ENCODE peak calls at places on chromosomes 6 and 20, in seven cellular contexts. One of them, this sample, is unnamed.
A peak's percentile ranks its signal among the peaks of the same experiment; 100 is the strongest.

GRCh38 chr20:11919046-11919445 is 1.4 kb downstream of the BTBD3 start:
- DNase-seq in GM23248: no peak
- DNase-seq in Karpas-422: no peak
- DNase-seq in MM.1S: peak; percentile 83
- DNase-seq in tibial nerve: no peak
- DNase-seq in neural progenitor cell: peak; percentile 8
- DNase-seq in left ventricle myocardium inferior: peak; percentile 38
- DNase-seq in this sample: no peak

GRCh38 chr6:151891524-151891923 is 84.0 kb downstream of the ESR1 start:
- DNase-seq in GM23248: no peak
- DNase-seq in Karpas-422: no peak
- DNase-seq in MM.1S: no peak
- DNase-seq in tibial nerve: no peak
- DNase-seq in neural progenitor cell: no peak
- DNase-seq in left ventricle myocardium inferior: no peak
- DNase-seq in this sample: no peak

GRCh38 chr6:137715589-137716045 is 151.4 kb upstream of the TNFAIP3 start:
- DNase-seq in GM23248: peak; percentile 68
- DNase-seq in Karpas-422: no peak
- DNase-seq in MM.1S: no peak
- DNase-seq in tibial nerve: no peak
- DNase-seq in neural progenitor cell: no peak
- DNase-seq in left ventricle myocardium inferior: no peak
- DNase-seq in this sample: no peak

GRCh38 chr20:49501917-49502316 is 19.4 kb upstream of the KCNB1 start:
- DNase-seq in GM23248: peak; percentile 51
- DNase-seq in Karpas-422: peak; percentile 66
- DNase-seq in MM.1S: no peak
- DNase-seq in tibial nerve: no peak
- DNase-seq in neural progenitor cell: peak; percentile 21
- DNase-seq in left ventricle myocardium inferior: no peak
- DNase-seq in this sample: peak; percentile 9

GRCh38 chr20:43799150-43799711 is 72.4 kb upstream of the GTSF1L start:
- DNase-seq in GM23248: peak; percentile 22
- DNase-seq in Karpas-422: no peak
- DNase-seq in MM.1S: no peak
- DNase-seq in tibial nerve: no peak
- DNase-seq in neural progenitor cell: no peak
- DNase-seq in left ventricle myocardium inferior: no peak
- DNase-seq in this sample: no peak

GRCh38 chr6:47376930-47377329 is 67.2 kb upstream of the TNFRSF21 start:
- DNase-seq in GM23248: no peak
- DNase-seq in Karpas-422: no peak
- DNase-seq in MM.1S: no peak
- DNase-seq in tibial nerve: no peak
- DNase-seq in neural progenitor cell: no peak
- DNase-seq in left ventricle myocardium inferior: no peak
- DNase-seq in this sample: no peak

GRCh38 chr6:39411465-39411864 is 89.0 kb upstream of the KCNK16 start:
- DNase-seq in GM23248: peak; percentile 81
- DNase-seq in Karpas-422: no peak
- DNase-seq in MM.1S: no peak
- DNase-seq in tibial nerve: no peak
- DNase-seq in neural progenitor cell: no peak
- DNase-seq in left ventricle myocardium inferior: no peak
- DNase-seq in this sample: no peak

GRCh38 chr6:41584668-41585205 is 38.6 kb downstream of the FOXP4 start:
- DNase-seq in GM23248: no peak
- DNase-seq in Karpas-422: no peak
- DNase-seq in MM.1S: no peak
- DNase-seq in tibial nerve: no peak
- DNase-seq in neural progenitor cell: peak; percentile 69
- DNase-seq in left ventricle myocardium inferior: no peak
- DNase-seq in this sample: no peak

GRCh38 chr6:161101517-161101916 is 109.9 kb downstream of the MAP3K4 start:
- DNase-seq in GM23248: no peak
- DNase-seq in Karpas-422: no peak
- DNase-seq in MM.1S: no peak
- DNase-seq in tibial nerve: no peak
- DNase-seq in neural progenitor cell: peak; percentile 53
- DNase-seq in left ventricle myocardium inferior: no peak
- DNase-seq in this sample: no peak

GRCh38 chr20:57394087-57395082 is 3.2 kb downstream of the RBM38 start:
- DNase-seq in GM23248: no peak
- DNase-seq in Karpas-422: peak; percentile 60
- DNase-seq in MM.1S: peak; percentile 6
- DNase-seq in tibial nerve: no peak
- DNase-seq in neural progenitor cell: no peak
- DNase-seq in left ventricle myocardium inferior: no peak
- DNase-seq in this sample: peak; percentile 18

GRCh38 chr6:168852336-168852884 is 401.2 kb downstream of the THBS2 start:
- DNase-seq in GM23248: peak; percentile 49
- DNase-seq in Karpas-422: no peak
- DNase-seq in MM.1S: no peak
- DNase-seq in tibial nerve: no peak
- DNase-seq in neural progenitor cell: no peak
- DNase-seq in left ventricle myocardium inferior: no peak
- DNase-seq in this sample: no peak

GRCh38 chr20:39152126-39152525 is 190.0 kb downstream of the DHX35 start:
- DNase-seq in GM23248: no peak
- DNase-seq in Karpas-422: no peak
- DNase-seq in MM.1S: no peak
- DNase-seq in tibial nerve: no peak
- DNase-seq in neural progenitor cell: no peak
- DNase-seq in left ventricle myocardium inferior: no peak
- DNase-seq in this sample: no peak

GRCh38 chr6:84623956-84624680 is 140.3 kb downstream of the TBX18 start:
- DNase-seq in GM23248: peak; percentile 86
- DNase-seq in Karpas-422: no peak
- DNase-seq in MM.1S: no peak
- DNase-seq in tibial nerve: no peak
- DNase-seq in neural progenitor cell: no peak
- DNase-seq in left ventricle myocardium inferior: peak; percentile 27
- DNase-seq in this sample: no peak

GRCh38 chr6:154488802-154489437 is 21.6 kb downstream of the CNKSR3 start:
- DNase-seq in GM23248: peak; percentile 81
- DNase-seq in Karpas-422: no peak
- DNase-seq in MM.1S: no peak
- DNase-seq in tibial nerve: no peak
- DNase-seq in neural progenitor cell: no peak
- DNase-seq in left ventricle myocardium inferior: no peak
- DNase-seq in this sample: no peak

GRCh38 chr20:35174458-35175216 is 2.8 kb downstream of the PROCR start:
- DNase-seq in GM23248: peak; percentile 55
- DNase-seq in Karpas-422: no peak
- DNase-seq in MM.1S: no peak
- DNase-seq in tibial nerve: no peak
- DNase-seq in neural progenitor cell: peak; percentile 35
- DNase-seq in left ventricle myocardium inferior: no peak
- DNase-seq in this sample: peak; percentile 52

GRCh38 chr6:101232946-101233345 is 160.6 kb upstream of the GRIK2 start:
- DNase-seq in GM23248: no peak
- DNase-seq in Karpas-422: no peak
- DNase-seq in MM.1S: no peak
- DNase-seq in tibial nerve: no peak
- DNase-seq in neural progenitor cell: no peak
- DNase-seq in left ventricle myocardium inferior: no peak
- DNase-seq in this sample: no peak

GRCh38 chr6:149450679-149451360 is 34.0 kb downstream of the ZC3H12D start:
- DNase-seq in GM23248: peak; percentile 62
- DNase-seq in Karpas-422: no peak
- DNase-seq in MM.1S: no peak
- DNase-seq in tibial nerve: no peak
- DNase-seq in neural progenitor cell: peak; percentile 53
- DNase-seq in left ventricle myocardium inferior: peak; percentile 38
- DNase-seq in this sample: peak; percentile 66
- H3K4me3 ChIP-seq in GM23248: peak overlapping the region; percentile 61
- H3K4me3 ChIP-seq in Karpas-422: no peak overlapping the region
- H3K4me3 ChIP-seq in MM.1S: no peak overlapping the region
- H3K4me3 ChIP-seq in tibial nerve: peak overlapping the region; percentile 36
- H3K4me3 ChIP-seq in neural progenitor cell: peak overlapping the region; percentile 47
- H3K4me3 ChIP-seq in left ventricle myocardium inferior: peak overlapping the region; percentile 69
- H3K4me3 ChIP-seq in this sample: peak overlapping the region; percentile 69

DNA sequence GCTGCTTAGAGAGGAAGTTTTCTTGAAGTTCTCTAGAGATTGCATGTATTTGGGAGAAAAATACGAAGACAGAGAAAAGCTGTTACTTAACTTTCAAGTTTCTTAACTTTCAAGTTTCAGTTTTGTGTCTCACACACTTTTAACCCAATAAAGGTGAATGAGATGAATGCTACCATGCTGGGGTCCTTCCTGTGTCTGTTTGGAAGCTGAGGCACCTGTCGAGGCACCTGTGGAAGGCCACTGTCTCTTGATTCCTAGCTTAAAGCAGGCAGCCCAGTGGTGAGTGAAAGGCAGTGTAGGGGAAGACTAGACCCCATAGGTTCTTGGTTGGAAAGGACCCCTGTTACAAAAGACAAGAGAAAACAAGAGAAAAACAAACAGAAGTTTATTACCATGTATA is 372.7 kb upstream of the JARID2 start:
- DNase-seq in GM23248: no peak
- DNase-seq in Karpas-422: no peak
- DNase-seq in MM.1S: peak; percentile 14
- DNase-seq in tibial nerve: no peak
- DNase-seq in neural progenitor cell: no peak
- DNase-seq in left ventricle myocardium inferior: no peak
- DNase-seq in this sample: no peak
- H3K4me1 ChIP-seq in GM23248: peaks cover 15% of the 10 kb centered on the region
- H3K4me1 ChIP-seq in Karpas-422: no peaks in the 10 kb centered on the region
- H3K4me1 ChIP-seq in MM.1S: no peaks in the 10 kb centered on the region
- H3K4me1 ChIP-seq in tibial nerve: peaks cover 20% of the 10 kb centered on the region
- H3K4me1 ChIP-seq in neural progenitor cell: peaks cover 8% of the 10 kb centered on the region
- H3K4me1 ChIP-seq in left ventricle myocardium inferior: peaks cover 30% of the 10 kb centered on the region
- H3K4me1 ChIP-seq in this sample: peaks cover 33% of the 10 kb centered on the region

DNA sequence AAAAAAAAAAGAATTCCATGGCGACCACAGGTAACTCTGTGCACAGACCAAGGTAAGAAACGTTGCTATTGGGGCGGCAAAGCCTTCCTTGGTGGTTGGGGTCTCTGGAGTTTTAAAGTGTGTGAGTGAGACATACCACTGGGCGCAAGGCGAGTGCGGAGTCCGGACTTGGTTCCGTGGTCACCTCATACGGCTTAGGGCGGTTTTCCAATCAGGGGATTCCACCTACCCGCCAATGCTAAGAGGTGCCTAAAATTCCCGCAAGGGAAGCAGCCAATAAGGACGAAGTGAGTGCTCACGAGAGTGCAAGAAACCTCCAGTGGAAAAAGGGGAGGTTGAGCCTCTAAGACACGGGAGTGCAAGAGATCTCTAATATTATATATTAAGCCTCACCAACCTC is 68.6 kb upstream of the PRSS16 start:
- DNase-seq in GM23248: no peak
- DNase-seq in Karpas-422: no peak
- DNase-seq in MM.1S: no peak
- DNase-seq in tibial nerve: no peak
- DNase-seq in neural progenitor cell: peak; percentile 57
- DNase-seq in left ventricle myocardium inferior: no peak
- DNase-seq in this sample: no peak
- H3K4me3 ChIP-seq in GM23248: peak overlapping the region; percentile 99
- H3K4me3 ChIP-seq in Karpas-422: no peak overlapping the region
- H3K4me3 ChIP-seq in MM.1S: no peak overlapping the region
- H3K4me3 ChIP-seq in tibial nerve: peak overlapping the region; percentile 90
- H3K4me3 ChIP-seq in neural progenitor cell: peak overlapping the region; percentile 100
- H3K4me3 ChIP-seq in left ventricle myocardium inferior: peak overlapping the region; percentile 79
- H3K4me3 ChIP-seq in this sample: peak overlapping the region; percentile 88

GRCh38 chr6:35265523-35265922 is 6.0 kb downstream of the ZNF76 start:
- DNase-seq in GM23248: no peak
- DNase-seq in Karpas-422: no peak
- DNase-seq in MM.1S: no peak
- DNase-seq in tibial nerve: no peak
- DNase-seq in neural progenitor cell: no peak
- DNase-seq in left ventricle myocardium inferior: no peak
- DNase-seq in this sample: no peak

GRCh38 chr6:35267897-35268296 is 8.4 kb downstream of the ZNF76 start:
- DNase-seq in GM23248: no peak
- DNase-seq in Karpas-422: no peak
- DNase-seq in MM.1S: no peak
- DNase-seq in tibial nerve: no peak
- DNase-seq in neural progenitor cell: no peak
- DNase-seq in left ventricle myocardium inferior: no peak
- DNase-seq in this sample: no peak

GRCh38 chr6:35262596-35262995 is 3.1 kb downstream of the ZNF76 start:
- DNase-seq in GM23248: peak; percentile 60
- DNase-seq in Karpas-422: no peak
- DNase-seq in MM.1S: no peak
- DNase-seq in tibial nerve: no peak
- DNase-seq in neural progenitor cell: no peak
- DNase-seq in left ventricle myocardium inferior: no peak
- DNase-seq in this sample: no peak

GRCh38 chr6:35267446-35267845 is 7.9 kb downstream of the ZNF76 start:
- DNase-seq in GM23248: no peak
- DNase-seq in Karpas-422: no peak
- DNase-seq in MM.1S: no peak
- DNase-seq in tibial nerve: no peak
- DNase-seq in neural progenitor cell: no peak
- DNase-seq in left ventricle myocardium inferior: no peak
- DNase-seq in this sample: no peak

GRCh38 chr6:35264550-35265274 is 5.2 kb downstream of the ZNF76 start:
- DNase-seq in GM23248: no peak
- DNase-seq in Karpas-422: no peak
- DNase-seq in MM.1S: no peak
- DNase-seq in tibial nerve: no peak
- DNase-seq in neural progenitor cell: no peak
- DNase-seq in left ventricle myocardium inferior: no peak
- DNase-seq in this sample: no peak
- H3K4me1 ChIP-seq in GM23248: peaks cover 14% of the 10 kb centered on the region
- H3K4me1 ChIP-seq in Karpas-422: peaks cover 42% of the 10 kb centered on the region
- H3K4me1 ChIP-seq in MM.1S: peaks cover 15% of the 10 kb centered on the region
- H3K4me1 ChIP-seq in tibial nerve: peaks cover 28% of the 10 kb centered on the region
- H3K4me1 ChIP-seq in neural progenitor cell: peaks cover 19% of the 10 kb centered on the region
- H3K4me1 ChIP-seq in left ventricle myocardium inferior: peaks cover 85% of the 10 kb centered on the region
- H3K4me1 ChIP-seq in this sample: peaks cover 55% of the 10 kb centered on the region

GRCh38 chr6:34200340-34200971 is 36.2 kb upstream of the HMGA1 start:
- DNase-seq in GM23248: no peak
- DNase-seq in Karpas-422: peak; percentile 69
- DNase-seq in MM.1S: no peak
- DNase-seq in tibial nerve: no peak
- DNase-seq in neural progenitor cell: no peak
- DNase-seq in left ventricle myocardium inferior: no peak
- DNase-seq in this sample: no peak

GRCh38 chr6:34195726-34196115 is 41.0 kb upstream of the HMGA1 start:
- DNase-seq in GM23248: no peak
- DNase-seq in Karpas-422: no peak
- DNase-seq in MM.1S: no peak
- DNase-seq in tibial nerve: no peak
- DNase-seq in neural progenitor cell: no peak
- DNase-seq in left ventricle myocardium inferior: no peak
- DNase-seq in this sample: peak; percentile 25

GRCh38 chr6:34196833-34197195 is 39.9 kb upstream of the HMGA1 start:
- DNase-seq in GM23248: no peak
- DNase-seq in Karpas-422: no peak
- DNase-seq in MM.1S: no peak
- DNase-seq in tibial nerve: no peak
- DNase-seq in neural progenitor cell: no peak
- DNase-seq in left ventricle myocardium inferior: no peak
- DNase-seq in this sample: no peak

GRCh38 chr6:34194770-34195169 is 41.9 kb upstream of the HMGA1 start:
- DNase-seq in GM23248: no peak
- DNase-seq in Karpas-422: no peak
- DNase-seq in MM.1S: no peak
- DNase-seq in tibial nerve: no peak
- DNase-seq in neural progenitor cell: no peak
- DNase-seq in left ventricle myocardium inferior: no peak
- DNase-seq in this sample: no peak

GRCh38 chr6:34196116-34196832 is 40.4 kb upstream of the HMGA1 start:
- DNase-seq in GM23248: peak; percentile 80
- DNase-seq in Karpas-422: peak; percentile 91
- DNase-seq in MM.1S: peak; percentile 57
- DNase-seq in tibial nerve: peak; percentile 78
- DNase-seq in neural progenitor cell: peak; percentile 78
- DNase-seq in left ventricle myocardium inferior: peak; percentile 88
- DNase-seq in this sample: peak; percentile 90
- H3K4me3 ChIP-seq in GM23248: peak overlapping the region; percentile 70
- H3K4me3 ChIP-seq in Karpas-422: peak overlapping the region; percentile 61
- H3K4me3 ChIP-seq in MM.1S: peak overlapping the region; percentile 77
- H3K4me3 ChIP-seq in tibial nerve: peak overlapping the region; percentile 54
- H3K4me3 ChIP-seq in neural progenitor cell: peak overlapping the region; percentile 21
- H3K4me3 ChIP-seq in left ventricle myocardium inferior: peak overlapping the region; percentile 72
- H3K4me3 ChIP-seq in this sample: peak overlapping the region; percentile 73